ENCODE peak calls at places on chromosome 20, in nine cellular contexts. One of them, this sample, is unnamed. For H3K27me3, the result is how much of the 10 kb centered on the place peaks cover.

GRCh38 chr20:41509801-41510200 is 108.4 kb downstream of the CHD6 start:
- DNase-seq in stomach: no peak
- DNase-seq in esophagus muscularis mucosa: no peak
- DNase-seq in tibial artery: peak
- DNase-seq in hepatocyte: peak
- DNase-seq in testis: no peak
- DNase-seq in uterus: no peak
- DNase-seq in left lung: no peak
- DNase-seq in neural progenitor cell: no peak
- DNase-seq in this sample: no peak

GRCh38 chr20:44495802-44496481 is 20.3 kb downstream of the TTPAL start:
- DNase-seq in uterus: no peak
- DNase-seq in neural progenitor cell: no peak
- DNase-seq in esophagus muscularis mucosa: no peak
- DNase-seq in testis: no peak
- DNase-seq in left lung: no peak
- DNase-seq in tibial artery: no peak
- DNase-seq in hepatocyte: peak
- DNase-seq in stomach: no peak
- DNase-seq in this sample: no peak

GRCh38 chr20:36234771-36235320 is 1.4 kb upstream of the AAR2 start:
- DNase-seq in hepatocyte: no peak
- DNase-seq in testis: no peak
- DNase-seq in tibial artery: no peak
- DNase-seq in uterus: no peak
- DNase-seq in esophagus muscularis mucosa: no peak
- DNase-seq in stomach: no peak
- DNase-seq in neural progenitor cell: no peak
- DNase-seq in left lung: no peak
- DNase-seq in this sample: no peak

GRCh38 chr20:35006531-35006971 is 50.9 kb downstream of the MYH7B start:
- DNase-seq in stomach: no peak
- DNase-seq in neural progenitor cell: no peak
- DNase-seq in testis: peak
- DNase-seq in hepatocyte: no peak
- DNase-seq in uterus: peak
- DNase-seq in esophagus muscularis mucosa: no peak
- DNase-seq in tibial artery: peak
- DNase-seq in left lung: peak
- DNase-seq in this sample: no peak

GRCh38 chr20:23007886-23008285 is 27.2 kb upstream of the SSTR4 start:
- DNase-seq in hepatocyte: no peak
- DNase-seq in left lung: no peak
- DNase-seq in testis: no peak
- DNase-seq in esophagus muscularis mucosa: no peak
- DNase-seq in neural progenitor cell: no peak
- DNase-seq in tibial artery: no peak
- DNase-seq in uterus: no peak
- DNase-seq in stomach: no peak
- DNase-seq in this sample: no peak

GRCh38 chr20:44856847-44857448 is 28.6 kb upstream of the YWHAB start:
- DNase-seq in testis: no peak
- DNase-seq in left lung: no peak
- DNase-seq in uterus: no peak
- DNase-seq in tibial artery: no peak
- DNase-seq in hepatocyte: no peak
- DNase-seq in neural progenitor cell: no peak
- DNase-seq in esophagus muscularis mucosa: peak
- DNase-seq in stomach: no peak
- DNase-seq in this sample: no peak

GRCh38 chr20:58131111-58131510 is 97.3 kb downstream of the ANKRD60 start:
- DNase-seq in hepatocyte: no peak
- DNase-seq in uterus: no peak
- DNase-seq in tibial artery: no peak
- DNase-seq in left lung: no peak
- DNase-seq in esophagus muscularis mucosa: peak
- DNase-seq in stomach: no peak
- DNase-seq in testis: no peak
- DNase-seq in neural progenitor cell: peak
- DNase-seq in this sample: peak

GRCh38 chr20:50130995-50131394 is 18.0 kb upstream of the UBE2V1 start:
- DNase-seq in esophagus muscularis mucosa: no peak
- DNase-seq in stomach: no peak
- DNase-seq in neural progenitor cell: no peak
- DNase-seq in hepatocyte: no peak
- DNase-seq in left lung: no peak
- DNase-seq in testis: peak
- DNase-seq in uterus: peak
- DNase-seq in tibial artery: peak
- DNase-seq in this sample: peak

GRCh38 chr20:12316794-12317193 is 399.1 kb downstream of the BTBD3 start:
- DNase-seq in testis: no peak
- DNase-seq in hepatocyte: no peak
- DNase-seq in tibial artery: no peak
- DNase-seq in stomach: no peak
- DNase-seq in left lung: no peak
- DNase-seq in uterus: no peak
- DNase-seq in esophagus muscularis mucosa: no peak
- DNase-seq in neural progenitor cell: no peak
- DNase-seq in this sample: no peak

GRCh38 chr20:25285856-25286798 is 38.2 kb downstream of the PYGB start:
- DNase-seq in hepatocyte: no peak
- DNase-seq in uterus: peak
- DNase-seq in neural progenitor cell: no peak
- DNase-seq in testis: no peak
- DNase-seq in left lung: peak
- DNase-seq in esophagus muscularis mucosa: no peak
- DNase-seq in tibial artery: peak
- DNase-seq in stomach: peak
- DNase-seq in this sample: peak

GRCh38 chr20:36575066-36575743 is 1.8 kb downstream of the TGIF2 start:
- DNase-seq in hepatocyte: peak
- DNase-seq in neural progenitor cell: peak
- DNase-seq in uterus: peak
- DNase-seq in left lung: peak
- DNase-seq in esophagus muscularis mucosa: no peak
- DNase-seq in stomach: peak
- DNase-seq in testis: peak
- DNase-seq in tibial artery: no peak
- DNase-seq in this sample: peak

GRCh38 chr20:9185511-9185910 is 116.6 kb downstream of the PLCB4 start:
- DNase-seq in tibial artery: no peak
- DNase-seq in neural progenitor cell: no peak
- DNase-seq in uterus: no peak
- DNase-seq in esophagus muscularis mucosa: no peak
- DNase-seq in left lung: no peak
- DNase-seq in stomach: no peak
- DNase-seq in hepatocyte: no peak
- DNase-seq in testis: no peak
- DNase-seq in this sample: no peak

GRCh38 chr20:23702021-23702420 is 13.2 kb upstream of the CST4 start:
- DNase-seq in testis: no peak
- DNase-seq in tibial artery: no peak
- DNase-seq in uterus: no peak
- DNase-seq in neural progenitor cell: no peak
- DNase-seq in left lung: no peak
- DNase-seq in stomach: no peak
- DNase-seq in esophagus muscularis mucosa: no peak
- DNase-seq in hepatocyte: no peak
- DNase-seq in this sample: no peak

GRCh38 chr20:32681175-32682084 is 7.7 kb upstream of the C20orf203 start:
- DNase-seq in uterus: no peak
- DNase-seq in stomach: no peak
- DNase-seq in esophagus muscularis mucosa: no peak
- DNase-seq in hepatocyte: peak
- DNase-seq in tibial artery: no peak
- DNase-seq in left lung: no peak
- DNase-seq in testis: no peak
- DNase-seq in neural progenitor cell: peak
- DNase-seq in this sample: peak

GRCh38 chr20:35491823-35492222 is 36.4 kb downstream of the CEP250 start:
- DNase-seq in stomach: no peak
- DNase-seq in tibial artery: no peak
- DNase-seq in esophagus muscularis mucosa: no peak
- DNase-seq in hepatocyte: no peak
- DNase-seq in neural progenitor cell: no peak
- DNase-seq in testis: no peak
- DNase-seq in left lung: no peak
- DNase-seq in uterus: no peak
- DNase-seq in this sample: no peak

GRCh38 chr20:38353298-38353697 is 7.0 kb downstream of the LBP start:
- DNase-seq in stomach: no peak
- DNase-seq in tibial artery: no peak
- DNase-seq in testis: no peak
- DNase-seq in esophagus muscularis mucosa: no peak
- DNase-seq in left lung: no peak
- DNase-seq in hepatocyte: no peak
- DNase-seq in uterus: no peak
- DNase-seq in neural progenitor cell: peak
- DNase-seq in this sample: no peak

GRCh38 chr20:57043091-57043490 is 223.3 kb downstream of the BMP7 start:
- DNase-seq in stomach: no peak
- DNase-seq in neural progenitor cell: no peak
- DNase-seq in uterus: no peak
- DNase-seq in testis: no peak
- DNase-seq in left lung: no peak
- DNase-seq in tibial artery: no peak
- DNase-seq in esophagus muscularis mucosa: no peak
- DNase-seq in hepatocyte: no peak
- DNase-seq in this sample: no peak
- H3K27me3 ChIP-seq in stomach: under half
- H3K27me3 ChIP-seq in neural progenitor cell: under half
- H3K27me3 ChIP-seq in uterus: under half
- H3K27me3 ChIP-seq in testis: under half
- H3K27me3 ChIP-seq in left lung: under half
- H3K27me3 ChIP-seq in tibial artery: under half
- H3K27me3 ChIP-seq in esophagus muscularis mucosa: under half
- H3K27me3 ChIP-seq in hepatocyte: under half
- H3K27me3 ChIP-seq in this sample: under half

GRCh38 chr20:1629321-1629720 is 9.5 kb upstream of the SIRPB1 start:
- DNase-seq in testis: no peak
- DNase-seq in neural progenitor cell: no peak
- DNase-seq in uterus: no peak
- DNase-seq in hepatocyte: no peak
- DNase-seq in left lung: no peak
- DNase-seq in tibial artery: no peak
- DNase-seq in esophagus muscularis mucosa: peak
- DNase-seq in stomach: no peak
- DNase-seq in this sample: no peak

GRCh38 chr20:1631309-1632227 is 11.8 kb upstream of the SIRPB1 start:
- DNase-seq in tibial artery: no peak
- DNase-seq in neural progenitor cell: no peak
- DNase-seq in uterus: no peak
- DNase-seq in esophagus muscularis mucosa: peak
- DNase-seq in testis: no peak
- DNase-seq in stomach: no peak
- DNase-seq in hepatocyte: no peak
- DNase-seq in left lung: no peak
- DNase-seq in this sample: no peak

GRCh38 chr20:1633535-1633934 is 13.7 kb upstream of the SIRPB1 start:
- DNase-seq in left lung: no peak
- DNase-seq in tibial artery: no peak
- DNase-seq in esophagus muscularis mucosa: peak
- DNase-seq in testis: no peak
- DNase-seq in neural progenitor cell: no peak
- DNase-seq in hepatocyte: peak
- DNase-seq in stomach: no peak
- DNase-seq in uterus: no peak
- DNase-seq in this sample: no peak

GRCh38 chr20:1630186-1630585 is 10.4 kb upstream of the SIRPB1 start:
- DNase-seq in left lung: no peak
- DNase-seq in testis: no peak
- DNase-seq in neural progenitor cell: no peak
- DNase-seq in stomach: no peak
- DNase-seq in tibial artery: no peak
- DNase-seq in esophagus muscularis mucosa: no peak
- DNase-seq in uterus: no peak
- DNase-seq in hepatocyte: no peak
- DNase-seq in this sample: no peak

GRCh38 chr20:1632228-1632577 is 12.4 kb upstream of the SIRPB1 start:
- DNase-seq in hepatocyte: no peak
- DNase-seq in left lung: no peak
- DNase-seq in tibial artery: no peak
- DNase-seq in uterus: no peak
- DNase-seq in esophagus muscularis mucosa: peak
- DNase-seq in neural progenitor cell: no peak
- DNase-seq in testis: no peak
- DNase-seq in stomach: no peak
- DNase-seq in this sample: no peak
- TF ChIP-seq CTCF in hepatocyte: no peak
- TF ChIP-seq CTCF in left lung: no peak
- TF ChIP-seq CTCF in tibial artery: no peak
- TF ChIP-seq CTCF in uterus: no peak
- TF ChIP-seq CTCF in esophagus muscularis mucosa: no peak
- TF ChIP-seq CTCF in neural progenitor cell: no peak
- TF ChIP-seq CTCF in testis: no peak
- TF ChIP-seq CTCF in stomach: no peak
- TF ChIP-seq CTCF in this sample: no peak

DNA sequence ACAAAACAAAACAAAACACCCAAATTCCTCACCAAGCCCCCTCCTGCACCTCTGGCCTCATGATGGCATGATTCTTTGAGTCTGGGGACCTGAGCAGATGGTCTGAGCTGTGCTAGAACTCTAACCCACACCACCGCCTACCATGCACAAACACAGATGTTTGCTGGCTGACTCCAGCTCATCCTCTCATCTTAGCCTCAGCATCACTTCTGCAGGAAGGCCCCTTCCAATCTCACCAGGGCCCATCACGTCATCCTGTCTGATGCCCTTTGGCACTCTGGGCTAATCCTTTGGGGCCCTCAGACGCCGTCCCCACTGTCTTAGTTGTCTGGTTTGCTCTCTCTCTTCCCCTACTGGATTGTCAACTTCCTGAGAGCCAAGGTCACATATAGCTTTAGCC is 85.8 kb downstream of the PHACTR3 start:
- DNase-seq in hepatocyte: no peak
- DNase-seq in esophagus muscularis mucosa: no peak
- DNase-seq in tibial artery: no peak
- DNase-seq in uterus: no peak
- DNase-seq in left lung: no peak
- DNase-seq in neural progenitor cell: no peak
- DNase-seq in testis: no peak
- DNase-seq in stomach: no peak
- DNase-seq in this sample: no peak
- H3K27me3 ChIP-seq in hepatocyte: under half
- H3K27me3 ChIP-seq in esophagus muscularis mucosa: under half
- H3K27me3 ChIP-seq in tibial artery: under half
- H3K27me3 ChIP-seq in uterus: under half
- H3K27me3 ChIP-seq in left lung: under half
- H3K27me3 ChIP-seq in neural progenitor cell: under half
- H3K27me3 ChIP-seq in testis: under half
- H3K27me3 ChIP-seq in stomach: under half
- H3K27me3 ChIP-seq in this sample: under half

DNA sequence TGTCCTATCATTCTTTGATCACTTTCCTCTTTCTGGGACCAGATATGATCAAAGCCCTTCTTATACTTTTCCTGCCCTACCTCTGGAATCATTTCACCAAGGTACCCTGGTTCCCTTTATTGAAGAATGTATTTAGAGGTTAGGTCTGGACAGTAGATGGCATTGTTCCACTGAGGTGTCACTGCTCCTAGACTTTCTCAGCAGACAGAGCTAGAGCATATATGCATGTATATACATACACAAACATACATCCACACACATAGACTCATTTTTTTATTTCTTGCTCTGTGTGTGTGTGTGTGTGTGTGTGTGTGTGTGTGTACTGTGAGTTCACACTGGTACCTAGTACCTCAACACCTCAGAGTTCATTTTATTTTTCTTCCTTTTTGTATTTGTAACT is 40.9 kb downstream of the PTPRA start:
- DNase-seq in left lung: no peak
- DNase-seq in stomach: no peak
- DNase-seq in esophagus muscularis mucosa: no peak
- DNase-seq in neural progenitor cell: no peak
- DNase-seq in testis: peak
- DNase-seq in uterus: no peak
- DNase-seq in tibial artery: no peak
- DNase-seq in hepatocyte: peak
- DNase-seq in this sample: no peak
- TF ChIP-seq CTCF in left lung: no peak
- TF ChIP-seq CTCF in stomach: no peak
- TF ChIP-seq CTCF in esophagus muscularis mucosa: no peak
- TF ChIP-seq CTCF in neural progenitor cell: peak
- TF ChIP-seq CTCF in testis: no peak
- TF ChIP-seq CTCF in uterus: no peak
- TF ChIP-seq CTCF in tibial artery: no peak
- TF ChIP-seq CTCF in hepatocyte: peak
- TF ChIP-seq CTCF in this sample: no peak

This sample was measured in adrenal gland.